ENCODE peak calls at places on chromosomes 6 and 20, in six cellular contexts. P, M, H, J, D and W are unnamed samples.

GRCh38 chr6:158640519-158640918 is 4.0 kb downstream of the DYNLT1 start:
- DNase-seq in P (no peak), M (no peak), H (no peak), J (no peak), D (peak; percentile 41), W (no peak)

GRCh38 chr6:53845290-53846073 is 50.7 kb downstream of the LRRC1 start:
- DNase-seq in P (no peak), M (no peak), H (no peak), J (no peak), D (no peak), W (no peak)

GRCh38 chr20:59611286-59611685 is 6.9 kb downstream of the PHACTR3 start:
- DNase-seq in P (no peak), M (no peak), H (no peak), J (no peak), D (no peak), W (no peak)

GRCh38 chr20:34437330-34437986 is 74.4 kb downstream of the ITCH start:
- DNase-seq in P (no peak), M (no peak), H (no peak), J (no peak), D (no peak), W (peak; percentile 47)

GRCh38 chr20:51366155-51366886 is 176.2 kb downstream of the NFATC2 start:
- DNase-seq in P (no peak), M (no peak), H (no peak), J (no peak), D (peak; percentile 88), W (peak; percentile 100)

GRCh38 chr20:15763344-15763743 is 809.9 kb downstream of the KIF16B start:
- DNase-seq in P (no peak), M (no peak), H (no peak), J (no peak), D (no peak), W (no peak)

GRCh38 chr20:63947638-63948456 is 8.4 kb downstream of the UCKL1 start:
- DNase-seq in P (no peak), M (no peak), H (no peak), J (no peak), D (peak; percentile 72), W (no peak)

GRCh38 chr20:20665200-20665599 is 47.2 kb downstream of the RALGAPA2 start:
- DNase-seq in P (no peak), M (no peak), H (no peak), J (no peak), D (no peak), W (no peak)

GRCh38 chr6:32865724-32866443 is 11.9 kb downstream of the PSMB9 start:
- DNase-seq in P (no peak), M (no peak), H (no peak), J (no peak), D (no peak), W (no peak)

GRCh38 chr6:74925683-74926082 is 280.2 kb downstream of the COL12A1 start:
- DNase-seq in P (no peak), M (no peak), H (no peak), J (no peak), D (no peak), W (no peak)

GRCh38 chr6:40912158-40912946 is 126.7 kb downstream of the UNC5CL start:
- DNase-seq in P (peak; percentile 28), M (no peak), H (peak; percentile 89), J (no peak), D (no peak), W (peak; percentile 21)

GRCh38 chr6:69630767-69631166 is 166.0 kb downstream of the LMBRD1 start:
- DNase-seq in P (no peak), M (no peak), H (no peak), J (no peak), D (no peak), W (no peak)

GRCh38 chr20:3786665-3787639 is at the start of gene CENPB:
- DNase-seq in P (peak; percentile 97), M (peak; percentile 93), H (peak; percentile 93), J (peak; percentile 89), D (peak; percentile 94), W (peak; percentile 81)

GRCh38 chr6:88248709-88249321 is 82.7 kb upstream of the CNR1 start:
- DNase-seq in P (no peak), M (no peak), H (no peak), J (no peak), D (no peak), W (no peak)

GRCh38 chr6:93418113-93418447 is 1.3 kb downstream of the EPHA7 start:
- DNase-seq in P (no peak), M (no peak), H (peak; percentile 32), J (no peak), D (no peak), W (no peak)

GRCh38 chr6:104473021-104473429 is 386.7 kb downstream of the HACE1 start:
- DNase-seq in P (no peak), M (no peak), H (no peak), J (no peak), D (no peak), W (no peak)

GRCh38 chr6:3373597-3374203 is 83.2 kb downstream of the SLC22A23 start:
- DNase-seq in P (no peak), M (no peak), H (no peak), J (no peak), D (no peak), W (no peak)

GRCh38 chr20:50144362-50144761 is 9.2 kb downstream of the PEDS1 start:
- DNase-seq in P (no peak), M (no peak), H (no peak), J (no peak), D (peak; percentile 90), W (peak; percentile 99)

GRCh38 chr6:13536796-13537526 is 37.4 kb upstream of the SIRT5 start:
- DNase-seq in P (no peak), M (no peak), H (no peak), J (no peak), D (no peak), W (peak; percentile 45)

GRCh38 chr20:34615477-34615876 is 57.0 kb downstream of the MAP1LC3A start:
- DNase-seq in P (no peak), M (no peak), H (no peak), J (peak; percentile 72), D (no peak), W (no peak)

GRCh38 chr6:31143148-31143547 is 4.3 kb upstream of the PSORS1C2 start:
- DNase-seq in P (peak; percentile 53), M (no peak), H (no peak), J (no peak), D (peak; percentile 83), W (peak; percentile 71)

GRCh38 chr6:9233226-9233625 is 797.9 kb upstream of the SLC35B3 start:
- DNase-seq in P (no peak), M (no peak), H (no peak), J (no peak), D (no peak), W (no peak)

GRCh38 chr6:143759666-143760065 is 81.9 kb downstream of the PHACTR2 start:
- DNase-seq in P (no peak), M (no peak), H (no peak), J (no peak), D (no peak), W (peak; percentile 60)

GRCh38 chr6:19964115-19964514 is 126.9 kb downstream of the ID4 start:
- DNase-seq in P (no peak), M (no peak), H (no peak), J (no peak), D (no peak), W (no peak)

GRCh38 chr6:100096356-100096755 is 102.3 kb upstream of the MCHR2 start:
- DNase-seq in P (no peak), M (no peak), H (no peak), J (no peak), D (no peak), W (no peak)

GRCh38 chr6:163652328-163652727 is 237.8 kb downstream of the QKI start:
- DNase-seq in P (no peak), M (no peak), H (no peak), J (no peak), D (no peak), W (no peak)

GRCh38 chr6:55866110-55866509 is 9.3 kb downstream of the BMP5 start:
- DNase-seq in P (no peak), M (no peak), H (no peak), J (no peak), D (no peak), W (no peak)

GRCh38 chr20:33404281-33404680 is 3.0 kb upstream of the CDK5RAP1 start:
- DNase-seq in P (no peak), M (no peak), H (no peak), J (no peak), D (no peak), W (no peak)

GRCh38 chr6:153131037-153131981 is at the start of gene RGS17:
- DNase-seq in P (peak; percentile 81), M (peak; percentile 20), H (peak; percentile 52), J (peak; percentile 55), D (peak; percentile 77), W (peak; percentile 61)

GRCh38 chr6:4370066-4370465 is 234.7 kb upstream of the ECI2 start:
- DNase-seq in P (no peak), M (no peak), H (no peak), J (no peak), D (no peak), W (peak; percentile 90)

GRCh38 chr6:33960345-33961313 is 156.8 kb upstream of the MLN start:
- DNase-seq in P (no peak), M (no peak), H (no peak), J (peak; percentile 45), D (peak; percentile 41), W (no peak)